ENCODE peak calls at places on chromosomes 13 and 19, in nine cellular contexts. One of them, this sample, is unnamed. For H3K4me1, the result is how much of the 10 kb centered on the place peaks cover.

GRCh38 chr13:28584873-28585317 is 74.0 kb upstream of the POMP start:
- DNase-seq in osteoblast: no peak
- DNase-seq in adipocyte: peak
- DNase-seq in hepatocyte: no peak
- DNase-seq in heart right ventricle: no peak
- DNase-seq in GM23248: peak
- DNase-seq in small intestine: no peak
- DNase-seq in tibial artery: no peak
- DNase-seq in CD8-positive, alpha-beta T cell: no peak
- DNase-seq in this sample: no peak

GRCh38 chr13:107956889-107957288 is 258.4 kb downstream of the LIG4 start:
- DNase-seq in osteoblast: no peak
- DNase-seq in small intestine: no peak
- DNase-seq in tibial artery: no peak
- DNase-seq in GM23248: no peak
- DNase-seq in hepatocyte: no peak
- DNase-seq in adipocyte: no peak
- DNase-seq in heart right ventricle: no peak
- DNase-seq in CD8-positive, alpha-beta T cell: no peak
- DNase-seq in this sample: no peak

GRCh38 chr19:15452111-15453047 is 2.6 kb upstream of the WIZ start:
- DNase-seq in tibial artery: peak
- DNase-seq in hepatocyte: peak
- DNase-seq in GM23248: peak
- DNase-seq in osteoblast: peak
- DNase-seq in adipocyte: peak
- DNase-seq in heart right ventricle: peak
- DNase-seq in CD8-positive, alpha-beta T cell: no peak
- DNase-seq in small intestine: peak
- DNase-seq in this sample: peak

GRCh38 chr13:78601124-78601885 is 2.0 kb downstream of the POU4F1 start:
- DNase-seq in small intestine: no peak
- DNase-seq in osteoblast: peak
- DNase-seq in hepatocyte: peak
- DNase-seq in heart right ventricle: no peak
- DNase-seq in tibial artery: no peak
- DNase-seq in GM23248: peak
- DNase-seq in CD8-positive, alpha-beta T cell: no peak
- DNase-seq in adipocyte: no peak
- DNase-seq in this sample: peak

GRCh38 chr13:92952161-92952560 is 274.4 kb upstream of the GPC6 start:
- DNase-seq in GM23248: no peak
- DNase-seq in CD8-positive, alpha-beta T cell: no peak
- DNase-seq in small intestine: no peak
- DNase-seq in hepatocyte: no peak
- DNase-seq in heart right ventricle: no peak
- DNase-seq in osteoblast: no peak
- DNase-seq in tibial artery: no peak
- DNase-seq in adipocyte: peak
- DNase-seq in this sample: no peak

GRCh38 chr13:114136576-114136975 is 4.2 kb upstream of the RASA3 start:
- DNase-seq in tibial artery: no peak
- DNase-seq in small intestine: no peak
- DNase-seq in heart right ventricle: no peak
- DNase-seq in adipocyte: no peak
- DNase-seq in hepatocyte: no peak
- DNase-seq in osteoblast: no peak
- DNase-seq in CD8-positive, alpha-beta T cell: no peak
- DNase-seq in GM23248: no peak
- DNase-seq in this sample: peak

GRCh38 chr13:41648314-41648935 is 191.1 kb downstream of the RGCC start:
- DNase-seq in heart right ventricle: no peak
- DNase-seq in adipocyte: peak
- DNase-seq in osteoblast: peak
- DNase-seq in small intestine: peak
- DNase-seq in tibial artery: no peak
- DNase-seq in hepatocyte: peak
- DNase-seq in CD8-positive, alpha-beta T cell: no peak
- DNase-seq in GM23248: peak
- DNase-seq in this sample: no peak

GRCh38 chr13:76903544-76904162 is 17.4 kb upstream of the KCTD12 start:
- DNase-seq in small intestine: peak
- DNase-seq in CD8-positive, alpha-beta T cell: peak
- DNase-seq in heart right ventricle: peak
- DNase-seq in adipocyte: peak
- DNase-seq in tibial artery: peak
- DNase-seq in osteoblast: no peak
- DNase-seq in hepatocyte: peak
- DNase-seq in GM23248: peak
- DNase-seq in this sample: no peak

GRCh38 chr19:7652061-7652641 is 15.2 kb downstream of the STXBP2 start:
- DNase-seq in small intestine: peak
- DNase-seq in tibial artery: peak
- DNase-seq in adipocyte: peak
- DNase-seq in GM23248: peak
- DNase-seq in CD8-positive, alpha-beta T cell: peak
- DNase-seq in osteoblast: peak
- DNase-seq in hepatocyte: peak
- DNase-seq in heart right ventricle: peak
- DNase-seq in this sample: peak

GRCh38 chr13:87235621-87236020 is 435.6 kb upstream of the SLITRK5 start:
- DNase-seq in osteoblast: no peak
- DNase-seq in small intestine: no peak
- DNase-seq in adipocyte: no peak
- DNase-seq in tibial artery: no peak
- DNase-seq in heart right ventricle: no peak
- DNase-seq in hepatocyte: no peak
- DNase-seq in CD8-positive, alpha-beta T cell: no peak
- DNase-seq in GM23248: peak
- DNase-seq in this sample: no peak
- H3K4me1 ChIP-seq in osteoblast: under half
- H3K4me1 ChIP-seq in small intestine: under half
- H3K4me1 ChIP-seq in adipocyte: under half
- H3K4me1 ChIP-seq in tibial artery: under half
- H3K4me1 ChIP-seq in heart right ventricle: under half
- H3K4me1 ChIP-seq in hepatocyte: under half
- H3K4me1 ChIP-seq in CD8-positive, alpha-beta T cell: under half
- H3K4me1 ChIP-seq in GM23248: under half
- H3K4me1 ChIP-seq in this sample: under half

GRCh38 chr13:96925466-96925865 is 68.8 kb downstream of the OXGR1 start:
- DNase-seq in CD8-positive, alpha-beta T cell: no peak
- DNase-seq in heart right ventricle: no peak
- DNase-seq in small intestine: peak
- DNase-seq in tibial artery: no peak
- DNase-seq in hepatocyte: peak
- DNase-seq in adipocyte: no peak
- DNase-seq in GM23248: no peak
- DNase-seq in osteoblast: no peak
- DNase-seq in this sample: no peak
- H3K4me1 ChIP-seq in CD8-positive, alpha-beta T cell: under half
- H3K4me1 ChIP-seq in heart right ventricle: under half
- H3K4me1 ChIP-seq in small intestine: under half
- H3K4me1 ChIP-seq in tibial artery: under half
- H3K4me1 ChIP-seq in hepatocyte: under half
- H3K4me1 ChIP-seq in adipocyte: under half
- H3K4me1 ChIP-seq in GM23248: under half
- H3K4me1 ChIP-seq in osteoblast: under half
- H3K4me1 ChIP-seq in this sample: under half

GRCh38 chr13:51713807-51714206 is 90.2 kb downstream of the DHRS12 start:
- DNase-seq in hepatocyte: no peak
- DNase-seq in osteoblast: no peak
- DNase-seq in CD8-positive, alpha-beta T cell: no peak
- DNase-seq in GM23248: no peak
- DNase-seq in tibial artery: no peak
- DNase-seq in small intestine: no peak
- DNase-seq in heart right ventricle: no peak
- DNase-seq in adipocyte: no peak
- DNase-seq in this sample: no peak
- H3K4me1 ChIP-seq in hepatocyte: under half
- H3K4me1 ChIP-seq in osteoblast: under half
- H3K4me1 ChIP-seq in CD8-positive, alpha-beta T cell: under half
- H3K4me1 ChIP-seq in GM23248: under half
- H3K4me1 ChIP-seq in tibial artery: under half
- H3K4me1 ChIP-seq in small intestine: under half
- H3K4me1 ChIP-seq in heart right ventricle: under half
- H3K4me1 ChIP-seq in adipocyte: under half
- H3K4me1 ChIP-seq in this sample: under half

GRCh38 chr19:5048091-5048726 is 79.3 kb downstream of the KDM4B start:
- DNase-seq in CD8-positive, alpha-beta T cell: peak
- DNase-seq in tibial artery: peak
- DNase-seq in GM23248: peak
- DNase-seq in osteoblast: peak
- DNase-seq in small intestine: peak
- DNase-seq in adipocyte: peak
- DNase-seq in hepatocyte: peak
- DNase-seq in heart right ventricle: peak
- DNase-seq in this sample: peak

GRCh38 chr19:5048727-5049553 is 80.0 kb downstream of the KDM4B start:
- DNase-seq in hepatocyte: peak
- DNase-seq in tibial artery: peak
- DNase-seq in osteoblast: peak
- DNase-seq in adipocyte: peak
- DNase-seq in small intestine: no peak
- DNase-seq in GM23248: peak
- DNase-seq in heart right ventricle: no peak
- DNase-seq in CD8-positive, alpha-beta T cell: no peak
- DNase-seq in this sample: no peak

GRCh38 chr19:5045956-5046338 is 77.0 kb downstream of the KDM4B start:
- DNase-seq in tibial artery: no peak
- DNase-seq in adipocyte: no peak
- DNase-seq in heart right ventricle: no peak
- DNase-seq in osteoblast: no peak
- DNase-seq in GM23248: no peak
- DNase-seq in CD8-positive, alpha-beta T cell: no peak
- DNase-seq in hepatocyte: no peak
- DNase-seq in small intestine: no peak
- DNase-seq in this sample: no peak

GRCh38 chr19:5046339-5047039 is 77.6 kb downstream of the KDM4B start:
- DNase-seq in osteoblast: peak
- DNase-seq in hepatocyte: peak
- DNase-seq in CD8-positive, alpha-beta T cell: no peak
- DNase-seq in GM23248: peak
- DNase-seq in heart right ventricle: no peak
- DNase-seq in adipocyte: peak
- DNase-seq in tibial artery: peak
- DNase-seq in small intestine: peak
- DNase-seq in this sample: peak

DNA sequence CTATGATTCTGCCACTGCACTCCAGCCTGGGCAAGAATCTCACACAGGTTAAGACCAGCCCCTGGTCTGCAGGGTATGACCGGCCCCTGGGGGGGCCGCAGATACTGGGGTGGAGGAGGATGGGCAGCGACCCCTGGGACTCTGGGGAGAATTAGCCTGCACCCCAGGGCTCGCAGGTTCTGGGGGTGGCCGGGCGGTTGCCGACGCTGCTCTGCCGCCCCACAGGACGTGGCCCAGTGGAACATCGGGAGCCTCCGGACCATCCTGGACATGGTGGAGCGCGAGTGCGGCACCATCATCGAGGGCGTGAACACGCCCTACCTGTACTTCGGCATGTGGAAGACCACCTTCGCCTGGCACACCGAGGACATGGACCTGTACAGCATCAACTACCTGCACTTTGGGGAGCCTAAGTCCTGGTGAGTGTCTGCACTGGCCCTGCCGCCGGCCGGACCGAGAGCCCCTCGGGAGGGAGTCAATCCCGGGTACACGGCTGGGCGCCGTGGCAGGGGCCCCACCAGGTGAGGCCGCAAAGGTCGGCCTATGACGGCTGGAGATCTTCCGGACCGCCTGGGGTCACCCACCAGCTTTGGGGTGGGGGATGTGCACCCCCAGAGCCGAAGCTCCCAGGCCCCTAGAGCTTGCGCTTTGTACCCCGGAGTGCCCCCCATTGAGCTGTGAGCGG is 78.5 kb downstream of the KDM4B start:
- DNase-seq in heart right ventricle: no peak
- DNase-seq in GM23248: no peak
- DNase-seq in adipocyte: no peak
- DNase-seq in osteoblast: no peak
- DNase-seq in CD8-positive, alpha-beta T cell: no peak
- DNase-seq in tibial artery: no peak
- DNase-seq in small intestine: no peak
- DNase-seq in hepatocyte: no peak
- DNase-seq in this sample: no peak
- H3K4me1 ChIP-seq in heart right ventricle: under half
- H3K4me1 ChIP-seq in GM23248: under half
- H3K4me1 ChIP-seq in adipocyte: under half
- H3K4me1 ChIP-seq in osteoblast: under half
- H3K4me1 ChIP-seq in CD8-positive, alpha-beta T cell: under half
- H3K4me1 ChIP-seq in tibial artery: under half
- H3K4me1 ChIP-seq in small intestine: under half
- H3K4me1 ChIP-seq in hepatocyte: under half
- H3K4me1 ChIP-seq in this sample: under half

GRCh38 chr13:48532146-48532472 is 771 bp downstream of the RCBTB2 start:
- DNase-seq in hepatocyte: peak
- DNase-seq in CD8-positive, alpha-beta T cell: no peak
- DNase-seq in heart right ventricle: no peak
- DNase-seq in adipocyte: peak
- DNase-seq in osteoblast: no peak
- DNase-seq in small intestine: peak
- DNase-seq in GM23248: peak
- DNase-seq in tibial artery: no peak
- DNase-seq in this sample: no peak
- H3K4me1 ChIP-seq in hepatocyte: under half
- H3K4me1 ChIP-seq in CD8-positive, alpha-beta T cell: under half
- H3K4me1 ChIP-seq in heart right ventricle: under half
- H3K4me1 ChIP-seq in adipocyte: under half
- H3K4me1 ChIP-seq in osteoblast: under half
- H3K4me1 ChIP-seq in small intestine: under half
- H3K4me1 ChIP-seq in GM23248: under half
- H3K4me1 ChIP-seq in tibial artery: under half
- H3K4me1 ChIP-seq in this sample: under half

GRCh38 chr19:30450945-30451344 is 78.8 kb downstream of the ZNF536 start:
- DNase-seq in heart right ventricle: no peak
- DNase-seq in adipocyte: no peak
- DNase-seq in osteoblast: no peak
- DNase-seq in GM23248: peak
- DNase-seq in CD8-positive, alpha-beta T cell: no peak
- DNase-seq in tibial artery: no peak
- DNase-seq in small intestine: no peak
- DNase-seq in hepatocyte: no peak
- DNase-seq in this sample: no peak
- H3K4me1 ChIP-seq in heart right ventricle: under half
- H3K4me1 ChIP-seq in adipocyte: under half
- H3K4me1 ChIP-seq in osteoblast: under half
- H3K4me1 ChIP-seq in GM23248: under half
- H3K4me1 ChIP-seq in CD8-positive, alpha-beta T cell: under half
- H3K4me1 ChIP-seq in tibial artery: under half
- H3K4me1 ChIP-seq in small intestine: under half
- H3K4me1 ChIP-seq in hepatocyte: under half
- H3K4me1 ChIP-seq in this sample: under half

GRCh38 chr19:3161453-3161852 is 17.1 kb upstream of the S1PR4 start:
- DNase-seq in tibial artery: no peak
- DNase-seq in adipocyte: no peak
- DNase-seq in heart right ventricle: no peak
- DNase-seq in CD8-positive, alpha-beta T cell: no peak
- DNase-seq in hepatocyte: no peak
- DNase-seq in GM23248: peak
- DNase-seq in osteoblast: peak
- DNase-seq in small intestine: no peak
- DNase-seq in this sample: no peak
- H3K4me1 ChIP-seq in tibial artery: under half
- H3K4me1 ChIP-seq in adipocyte: under half
- H3K4me1 ChIP-seq in heart right ventricle: under half
- H3K4me1 ChIP-seq in CD8-positive, alpha-beta T cell: under half
- H3K4me1 ChIP-seq in hepatocyte: under half
- H3K4me1 ChIP-seq in GM23248: under half
- H3K4me1 ChIP-seq in osteoblast: under half
- H3K4me1 ChIP-seq in small intestine: under half
- H3K4me1 ChIP-seq in this sample: under half

This sample was measured in Peyer's patch.